ENCODE peak calls at places on chromosomes 7 and 10, in nine cellular contexts. Z is nephron progenitor cell; V is GM04504; R is endodermal cell; B is stimulated activated CD4-positive, alpha-beta T cell treated with anti-CD3 and anti-CD28 coated beads, TNF-alpha, amount 100 ng/mL, for 48 hours; J is germinal center; T is lower leg skin; H is SW480; G is renal cortical epithelial cell. Y is an unnamed sample.

GRCh38 chr10:95341716-95342130 is 50.9 kb upstream of the PDLIM1 start:
- DNase-seq in Z (no peak), V (peak), R (no peak), B (no peak), J (no peak), T (no peak), H (no peak), G (no peak), Y (no peak)

GRCh38 chr10:132363921-132364593 is 32.1 kb downstream of the LRRC27 start:
- DNase-seq in Z (no peak), V (no peak), R (peak), B (peak), J (peak), T (no peak), H (no peak), G (peak), Y (no peak)

GRCh38 chr10:114320249-114321116 is 81.4 kb downstream of the VWA2 start:
- DNase-seq in Z (no peak), V (no peak), R (peak), B (no peak), J (no peak), T (peak), H (peak), G (peak), Y (no peak)

GRCh38 chr10:121282264-121282663 is 316.0 kb downstream of the FGFR2 start:
- DNase-seq in Z (no peak), V (no peak), R (no peak), B (no peak), J (no peak), T (no peak), H (no peak), G (no peak), Y (no peak)

GRCh38 chr7:136925049-136925448 is 56.6 kb downstream of the CHRM2 start:
- DNase-seq in Z (no peak), V (no peak), R (no peak), B (no peak), J (no peak), T (no peak), H (no peak), G (no peak), Y (no peak)

GRCh38 chr7:92635538-92635937 is 45.3 kb upstream of the FAM133B start:
- DNase-seq in Z (no peak), V (no peak), R (no peak), B (no peak), J (no peak), T (no peak), H (no peak), G (no peak), Y (no peak)

GRCh38 chr10:125084191-125085186 is 75.9 kb downstream of the CTBP2 start:
- DNase-seq in Z (no peak), V (peak), R (peak), B (no peak), J (no peak), T (no peak), H (no peak), G (peak), Y (no peak)

GRCh38 chr7:77247206-77247850 is 47.7 kb upstream of the FGL2 start:
- DNase-seq in Z (peak), V (peak), R (peak), B (peak), J (peak), T (peak), H (peak), G (peak), Y (peak)

GRCh38 chr10:122725768-122726167 is 26.1 kb upstream of the C10orf120 start:
- DNase-seq in Z (no peak), V (no peak), R (peak), B (no peak), J (no peak), T (no peak), H (no peak), G (no peak), Y (no peak)

GRCh38 chr7:84614821-84615506 is 420.4 kb upstream of the SEMA3A start:
- DNase-seq in Z (no peak), V (no peak), R (no peak), B (no peak), J (no peak), T (no peak), H (no peak), G (peak), Y (no peak)

GRCh38 chr7:68770649-68771048 is 827.6 kb upstream of the AUTS2 start:
- DNase-seq in Z (peak), V (no peak), R (no peak), B (no peak), J (no peak), T (no peak), H (no peak), G (no peak), Y (no peak)

GRCh38 chr7:134031835-134032617 is 95.1 kb upstream of the LRGUK start:
- DNase-seq in Z (no peak), V (no peak), R (no peak), B (no peak), J (no peak), T (no peak), H (peak), G (no peak), Y (no peak)

GRCh38 chr7:116549370-116549769 is 24.5 kb downstream of the CAV1 start:
- DNase-seq in Z (no peak), V (no peak), R (no peak), B (no peak), J (no peak), T (no peak), H (no peak), G (no peak), Y (no peak)

GRCh38 chr7:32916006-32916405 is 24.4 kb upstream of the KBTBD2 start:
- DNase-seq in Z (no peak), V (no peak), R (no peak), B (no peak), J (no peak), T (no peak), H (no peak), G (no peak), Y (no peak)

GRCh38 chr7:71735961-71736556 is 604.1 kb downstream of the GALNT17 start:
- DNase-seq in Z (peak), V (peak), R (peak), B (no peak), J (peak), T (peak), H (peak), G (peak), Y (peak)

GRCh38 chr10:52770904-52771303 is 1.7 kb downstream of the MBL2 start:
- DNase-seq in Z (no peak), V (no peak), R (no peak), B (no peak), J (no peak), T (no peak), H (no peak), G (no peak), Y (no peak)

GRCh38 chr7:28626629-28627262 is 214.4 kb downstream of the CREB5 start:
- DNase-seq in Z (peak), V (no peak), R (peak), B (peak), J (peak), T (no peak), H (peak), G (peak), Y (no peak)

GRCh38 chr7:129652914-129653313 is 41.4 kb downstream of the NRF1 start:
- DNase-seq in Z (no peak), V (no peak), R (no peak), B (no peak), J (no peak), T (no peak), H (no peak), G (no peak), Y (no peak)

GRCh38 chr7:4237296-4238235 is 444.5 kb upstream of the FOXK1 start:
- DNase-seq in Z (no peak), V (no peak), R (no peak), B (no peak), J (no peak), T (no peak), H (no peak), G (no peak), Y (no peak)

GRCh38 chr7:41003031-41003925 is 699.6 kb downstream of the INHBA start:
- DNase-seq in Z (peak), V (no peak), R (peak), B (peak), J (peak), T (no peak), H (peak), G (peak), Y (peak)

GRCh38 chr10:131983780-131984179 is 2.1 kb upstream of the BNIP3 start:
- DNase-seq in Z (no peak), V (peak), R (no peak), B (no peak), J (no peak), T (no peak), H (peak), G (no peak), Y (no peak)

GRCh38 chr7:157493017-157493416 is 156.2 kb downstream of the DNAJB6 start:
- DNase-seq in Z (no peak), V (no peak), R (peak), B (no peak), J (no peak), T (no peak), H (no peak), G (no peak), Y (no peak)

GRCh38 chr10:93463723-93464511 is 18.2 kb downstream of the MYOF start:
- DNase-seq in Z (no peak), V (no peak), R (no peak), B (no peak), J (no peak), T (no peak), H (no peak), G (peak), Y (no peak)

GRCh38 chr10:1532636-1533035 is 204.7 kb downstream of the ADARB2 start:
- DNase-seq in Z (no peak), V (no peak), R (no peak), B (no peak), J (no peak), T (no peak), H (no peak), G (no peak), Y (no peak)

GRCh38 chr10:124560377-124560776 is 98.8 kb downstream of the LHPP start:
- DNase-seq in Z (no peak), V (peak), R (no peak), B (no peak), J (no peak), T (peak), H (no peak), G (peak), Y (no peak)

GRCh38 chr10:17756557-17757208 is 4.7 kb downstream of the TMEM236 start:
- DNase-seq in Z (no peak), V (no peak), R (no peak), B (no peak), J (no peak), T (no peak), H (peak), G (peak), Y (no peak)

GRCh38 chr7:28718042-28718452 is 240.1 kb downstream of the TRIL start:
- DNase-seq in Z (no peak), V (no peak), R (no peak), B (no peak), J (no peak), T (no peak), H (no peak), G (no peak), Y (no peak)

GRCh38 chr10:112946649-112947048 is 3.4 kb upstream of the TCF7L2 start:
- DNase-seq in Z (no peak), V (no peak), R (no peak), B (no peak), J (no peak), T (no peak), H (no peak), G (no peak), Y (no peak)

Y was measured in NCI-H1048.